ENCODE peak calls at places on chromosomes 4 and X, in nine cellular contexts. F is effector memory CD4-positive, alpha-beta T cell; K is HTR-8/SVneo; O is activated naive CD8-positive, alpha-beta T cell treated with anti-CD3 and anti-CD28 coated beads, Interleukin-2, amount 50 U/mL, for 24 hours; U is upper lobe of right lung; H is NCI-H1092; T is stimulated activated CD8-positive, alpha-beta memory T cell treated with anti-CD3 and anti-CD28 coated beads, Interleukin-4, amount 100 ng/mL, for 4 hours; X is AG10803; A is left kidney. Q is an unnamed sample.
A peak's percentile ranks its signal among the peaks of the same experiment; 100 is the strongest.

GRCh38 chr4:126938023-126938422 is 694.7 kb upstream of the INTU start:
- DNase-seq in O (no peak), F (no peak), T (no peak), X (peak; percentile 44), A (no peak), K (no peak), H (no peak), U (no peak), Q (no peak)

GRCh38 chr4:125070869-125071268 is 243.9 kb upstream of the FAT4 start:
- DNase-seq in T (no peak), A (peak; percentile 25), K (no peak), X (no peak), F (no peak), U (no peak), O (no peak), H (peak; percentile 2), Q (no peak)

GRCh38 chr4:73704314-73705055 is 35.9 kb upstream of the CXCL8 start:
- DNase-seq in T (no peak), A (no peak), U (no peak), F (no peak), O (no peak), H (no peak), X (peak; percentile 99), K (peak; percentile 23), Q (no peak)

GRCh38 chr4:43146198-43146597 is 253.7 kb downstream of the GRXCR1 start:
- DNase-seq in H (no peak), A (no peak), F (no peak), U (no peak), X (no peak), K (no peak), T (no peak), O (no peak), Q (no peak)

GRCh38 chrX:132365490-132365889 is 123.3 kb downstream of the MBNL3 start:
- DNase-seq in U (no peak), X (no peak), O (no peak), F (no peak), K (no peak), H (no peak), T (no peak), A (no peak), Q (no peak)

GRCh38 chr4:25856756-25857155 is 6.0 kb downstream of the SEL1L3 start:
- DNase-seq in T (no peak), K (no peak), H (no peak), X (peak; percentile 58), O (no peak), U (no peak), A (no peak), F (no peak), Q (no peak)

GRCh38 chr4:52051615-52052474 is 741 bp downstream of the SPATA18 start:
- DNase-seq in K (peak; percentile 35), X (peak; percentile 91), F (no peak), T (no peak), U (peak; percentile 89), H (no peak), O (peak; percentile 6), A (peak; percentile 87), Q (peak; percentile 9)

GRCh38 chr4:104693601-104694201 is 199.0 kb upstream of the CXXC4 start:
- DNase-seq in U (no peak), F (no peak), K (no peak), T (no peak), A (no peak), O (no peak), H (no peak), X (no peak), Q (no peak)

GRCh38 chr4:90718926-90719325 is 591.7 kb downstream of the CCSER1 start:
- DNase-seq in H (peak; percentile 36), U (no peak), X (no peak), A (peak; percentile 49), T (no peak), F (no peak), K (no peak), O (no peak), Q (no peak)

GRCh38 chr4:189505380-189505779 is 435.3 kb upstream of the FRG1 start:
- DNase-seq in U (no peak), X (no peak), T (no peak), H (no peak), K (no peak), O (no peak), F (no peak), A (no peak), Q (no peak)

GRCh38 chr4:125689839-125690238 is 375.1 kb downstream of the FAT4 start:
- DNase-seq in X (no peak), T (no peak), U (no peak), F (no peak), A (no peak), K (no peak), H (peak; percentile 2), O (no peak), Q (no peak)

GRCh38 chr4:63315651-63316050 is 1093.6 kb downstream of the TECRL start:
- DNase-seq in U (no peak), H (no peak), O (no peak), X (no peak), A (no peak), F (no peak), T (no peak), K (no peak), Q (no peak)

GRCh38 chrX:39873111-39873510 is 224.6 kb downstream of the BCOR start:
- DNase-seq in F (no peak), U (no peak), H (no peak), X (no peak), K (no peak), A (no peak), O (no peak), T (no peak), Q (no peak)

Q was measured in naive B cell.